ENCODE peak calls at places on chromosomes 11 and 22, in five cellular contexts. L is HepG2, A is K562, K is SK-N-SH, G is GM12878. Q is an unnamed sample.
A peak's percentile ranks its signal among the peaks of the same experiment; 100 is the strongest.

GRCh38 chr11:104442320-104442719 is 278.4 kb upstream of the PDGFD start:
- DNase-seq in L (no peak), A (no peak), K (no peak), G (no peak), Q (no peak)

GRCh38 chr11:64659417-64660144 is 63.4 kb downstream of the NRXN2 start:
- DNase-seq in L (peak; percentile 39), A (peak; percentile 83), K (no peak), G (no peak), Q (peak; percentile 81)

GRCh38 chr22:29022101-29022817 is 39.4 kb downstream of the C22orf31 start:
- DNase-seq in L (peak; percentile 71), A (no peak), K (no peak), G (peak; percentile 39), Q (no peak)

GRCh38 chr11:44573333-44573732 is 7.9 kb downstream of the CD82 start:
- DNase-seq in L (no peak), A (no peak), K (no peak), G (no peak), Q (no peak)

GRCh38 chr11:9760180-9760550 is 96.3 kb downstream of the SWAP70 start:
- DNase-seq in L (no peak), A (no peak), K (no peak), G (no peak), Q (no peak)

GRCh38 chr22:27065259-27065658 is 407.9 kb downstream of the MIAT start:
- DNase-seq in L (no peak), A (no peak), K (no peak), G (no peak), Q (no peak)

GRCh38 chr22:38097557-38098409 is 12.7 kb downstream of the BAIAP2L2 start:
- DNase-seq in L (no peak), A (peak; percentile 76), K (no peak), G (no peak), Q (peak; percentile 15)

GRCh38 chr11:64728757-64729365 is 5.9 kb upstream of the NRXN2 start:
- DNase-seq in L (no peak), A (no peak), K (no peak), G (no peak), Q (no peak)

GRCh38 chr11:12880327-12880726 is 128.8 kb upstream of the RASSF10 start:
- DNase-seq in L (no peak), A (no peak), K (no peak), G (no peak), Q (no peak)

GRCh38 chr11:128490092-128490491 is 97.3 kb downstream of the ETS1 start:
- DNase-seq in L (no peak), A (no peak), K (no peak), G (no peak), Q (no peak)

GRCh38 chr11:90453525-90453924 is 230.7 kb upstream of the CHORDC1 start:
- DNase-seq in L (no peak), A (no peak), K (no peak), G (no peak), Q (no peak)

GRCh38 chr11:64868904-64869570 is 9.4 kb downstream of the EHD1 start:
- DNase-seq in L (no peak), A (no peak), K (no peak), G (no peak), Q (no peak)

GRCh38 chr22:50286275-50286674 is 16.1 kb upstream of the MAPK11 start:
- DNase-seq in L (no peak), A (no peak), K (no peak), G (no peak), Q (no peak)

GRCh38 chr11:124961972-124962609 is 8.1 kb downstream of the CCDC15 start:
- DNase-seq in L (peak; percentile 78), A (peak; percentile 64), K (peak; percentile 60), G (peak; percentile 51), Q (peak; percentile 71)

GRCh38 chr22:42343136-42343484 is 72.7 kb upstream of the TCF20 start:
- DNase-seq in L (no peak), A (no peak), K (no peak), G (no peak), Q (no peak)

GRCh38 chr22:31442768-31443489 is 43.5 kb downstream of the DRG1 start:
- DNase-seq in L (no peak), A (no peak), K (no peak), G (no peak), Q (no peak)

GRCh38 chr11:23680488-23681230 is 816.2 kb upstream of the LUZP2 start:
- DNase-seq in L (peak; percentile 2), A (no peak), K (no peak), G (no peak), Q (no peak)

DNA sequence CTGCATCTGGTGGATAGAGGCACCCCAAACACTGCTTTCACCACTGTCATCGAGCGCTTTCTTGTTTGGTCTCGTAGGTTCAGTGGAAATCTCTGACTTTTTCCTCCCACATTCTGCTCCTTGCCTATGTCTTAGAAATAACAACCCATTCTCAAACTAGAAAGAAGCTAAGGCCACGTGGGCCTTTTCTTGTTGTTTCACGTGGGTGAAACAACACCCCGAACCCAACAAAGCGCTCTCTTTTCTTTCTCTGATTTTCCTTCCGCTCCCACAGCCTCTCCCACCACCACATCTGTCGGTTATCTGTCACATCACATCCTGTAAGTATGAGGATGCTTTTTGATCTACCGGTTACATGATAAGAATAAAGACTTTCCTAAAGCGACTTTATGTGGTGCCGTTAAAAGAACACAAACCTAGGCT is 77.1 kb downstream of the LINC01488 start:
- DNase-seq in L (no peak), A (peak; percentile 4), K (no peak), G (no peak), Q (no peak)
- TF ChIP-seq ZBTB33 in L (no peak), A (no peak), K (no peak), G (no peak), Q (no peak)

DNA sequence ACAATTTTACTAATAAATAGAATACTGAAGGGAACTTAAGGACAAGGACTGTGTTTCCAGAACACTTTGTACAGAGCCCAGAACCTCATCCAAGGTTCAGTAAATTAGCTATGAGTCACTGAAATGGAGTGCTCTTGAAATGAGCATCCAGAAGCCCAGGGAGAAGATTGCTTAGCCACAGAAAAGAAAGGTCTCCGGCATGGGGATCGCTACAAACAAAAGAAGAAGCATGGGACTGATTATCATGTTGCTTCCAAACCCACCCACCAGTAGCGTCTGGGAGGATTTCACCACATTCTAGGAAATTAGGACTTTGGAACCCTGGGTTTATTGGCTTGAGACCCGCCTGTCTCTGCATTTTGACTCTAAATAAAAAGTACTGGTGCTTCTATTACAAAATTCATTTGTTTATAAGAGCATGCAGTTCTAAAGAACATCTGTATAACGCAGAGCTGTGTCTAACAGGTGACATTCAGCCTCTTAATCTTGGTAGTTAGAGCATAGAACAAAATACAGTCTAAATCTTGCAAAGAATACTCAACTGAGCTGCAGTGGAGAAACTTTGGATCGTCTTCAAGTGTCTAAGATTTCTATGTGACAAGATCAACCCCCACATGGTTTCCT is 35.9 kb upstream of the SESN3 start:
- DNase-seq in L (no peak), A (no peak), K (no peak), G (no peak), Q (no peak)
- TF ChIP-seq SIN3A in L (no peak), A (no peak), K (no peak), G (no peak), Q (no peak)

DNA sequence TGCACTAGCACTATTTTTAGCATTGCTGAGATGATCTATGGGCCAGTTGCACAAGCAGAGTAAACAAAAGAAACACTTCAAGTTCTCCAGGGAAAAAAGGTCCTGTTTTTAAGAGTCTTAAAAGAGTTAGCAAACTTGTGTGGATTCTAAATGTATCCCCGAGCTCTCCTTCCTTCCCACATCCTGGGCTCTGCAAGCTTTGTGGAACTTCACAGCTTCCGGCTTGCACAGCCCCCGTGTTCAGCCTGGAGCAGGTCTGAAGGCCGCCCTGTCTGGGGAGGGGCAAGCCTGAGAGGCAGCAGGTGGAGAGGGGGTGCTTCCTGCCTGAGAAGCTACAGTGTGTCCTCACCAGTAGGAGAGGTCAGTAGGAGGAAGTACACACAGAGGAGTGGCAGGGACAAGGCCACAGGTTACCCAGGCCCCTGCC is 35.1 kb upstream of the SUSD2 start:
- DNase-seq in L (peak; percentile 80), A (peak; percentile 55), K (peak; percentile 50), G (no peak), Q (no peak)
- TF ChIP-seq ZBTB33 in L (no peak), A (no peak), K (no peak), G (no peak), Q (no peak)

GRCh38 chr11:135027461-135027860 is 615.4 kb upstream of the B3GAT1 start:
- DNase-seq in L (peak; percentile 12), A (peak; percentile 35), K (no peak), G (no peak), Q (no peak)
- TF ChIP-seq SIN3A in L (no peak), A (no peak), K (no peak), G (no peak), Q (no peak)